ENCODE peak calls at places on chromosomes 1 and 21, in ten cellular contexts. One of them, this sample, is unnamed.

GRCh38 chr1:193539731-193540459 is 353.5 kb upstream of the B3GALT2 start:
- DNase-seq in germinal center: no peak
- DNase-seq in NCI-H748 treated with DMSO at 0.1 percent for 48 hours: no peak
- DNase-seq in esophagus muscularis mucosa: no peak
- DNase-seq in AG04450: no peak
- DNase-seq in activated naive CD8-positive, alpha-beta T cell treated with anti-CD3 and anti-CD28 coated beads, Interleukin-2, amount 50 U/mL, for 24 hours: peak; percentile 9
- DNase-seq in testis: no peak
- DNase-seq in Panc1: no peak
- DNase-seq in posterior cingulate gyrus: no peak
- DNase-seq in activated T-cell treated with anti-CD3 and anti-CD28 coated beads for 24 hours: no peak
- DNase-seq in this sample: no peak

GRCh38 chr1:40861227-40862003 is 748 bp downstream of the CITED4 start:
- DNase-seq in NCI-H748 treated with DMSO at 0.1 percent for 48 hours: peak; percentile 88
- DNase-seq in Panc1: no peak
- DNase-seq in activated naive CD8-positive, alpha-beta T cell treated with anti-CD3 and anti-CD28 coated beads, Interleukin-2, amount 50 U/mL, for 24 hours: peak; percentile 32
- DNase-seq in esophagus muscularis mucosa: no peak
- DNase-seq in activated T-cell treated with anti-CD3 and anti-CD28 coated beads for 24 hours: no peak
- DNase-seq in testis: peak; percentile 45
- DNase-seq in AG04450: no peak
- DNase-seq in germinal center: no peak
- DNase-seq in posterior cingulate gyrus: no peak
- DNase-seq in this sample: peak; percentile 49

GRCh38 chr1:234692961-234693360 is 83.0 kb upstream of the IRF2BP2 start:
- DNase-seq in NCI-H748 treated with DMSO at 0.1 percent for 48 hours: no peak
- DNase-seq in posterior cingulate gyrus: no peak
- DNase-seq in AG04450: no peak
- DNase-seq in germinal center: no peak
- DNase-seq in activated T-cell treated with anti-CD3 and anti-CD28 coated beads for 24 hours: no peak
- DNase-seq in Panc1: no peak
- DNase-seq in activated naive CD8-positive, alpha-beta T cell treated with anti-CD3 and anti-CD28 coated beads, Interleukin-2, amount 50 U/mL, for 24 hours: no peak
- DNase-seq in testis: no peak
- DNase-seq in esophagus muscularis mucosa: no peak
- DNase-seq in this sample: no peak

GRCh38 chr1:9417695-9418094 is 121.6 kb upstream of the SLC25A33 start:
- DNase-seq in posterior cingulate gyrus: no peak
- DNase-seq in activated T-cell treated with anti-CD3 and anti-CD28 coated beads for 24 hours: no peak
- DNase-seq in esophagus muscularis mucosa: no peak
- DNase-seq in NCI-H748 treated with DMSO at 0.1 percent for 48 hours: no peak
- DNase-seq in germinal center: peak; percentile 54
- DNase-seq in Panc1: no peak
- DNase-seq in testis: no peak
- DNase-seq in AG04450: no peak
- DNase-seq in activated naive CD8-positive, alpha-beta T cell treated with anti-CD3 and anti-CD28 coated beads, Interleukin-2, amount 50 U/mL, for 24 hours: no peak
- DNase-seq in this sample: no peak

GRCh38 chr1:19232526-19232851 is 18.8 kb downstream of the EMC1 start:
- DNase-seq in testis: peak; percentile 82
- DNase-seq in NCI-H748 treated with DMSO at 0.1 percent for 48 hours: no peak
- DNase-seq in activated T-cell treated with anti-CD3 and anti-CD28 coated beads for 24 hours: no peak
- DNase-seq in activated naive CD8-positive, alpha-beta T cell treated with anti-CD3 and anti-CD28 coated beads, Interleukin-2, amount 50 U/mL, for 24 hours: no peak
- DNase-seq in Panc1: no peak
- DNase-seq in AG04450: peak; percentile 27
- DNase-seq in esophagus muscularis mucosa: no peak
- DNase-seq in posterior cingulate gyrus: no peak
- DNase-seq in germinal center: no peak
- DNase-seq in this sample: no peak

GRCh38 chr1:151828931-151829330 is 2.7 kb downstream of the RORC start:
- DNase-seq in posterior cingulate gyrus: peak; percentile 82
- DNase-seq in Panc1: no peak
- DNase-seq in germinal center: no peak
- DNase-seq in AG04450: no peak
- DNase-seq in NCI-H748 treated with DMSO at 0.1 percent for 48 hours: no peak
- DNase-seq in activated naive CD8-positive, alpha-beta T cell treated with anti-CD3 and anti-CD28 coated beads, Interleukin-2, amount 50 U/mL, for 24 hours: no peak
- DNase-seq in activated T-cell treated with anti-CD3 and anti-CD28 coated beads for 24 hours: no peak
- DNase-seq in testis: peak; percentile 93
- DNase-seq in esophagus muscularis mucosa: no peak
- DNase-seq in this sample: no peak

GRCh38 chr1:221509575-221510360 is 232.1 kb downstream of the DUSP10 start:
- DNase-seq in activated naive CD8-positive, alpha-beta T cell treated with anti-CD3 and anti-CD28 coated beads, Interleukin-2, amount 50 U/mL, for 24 hours: no peak
- DNase-seq in testis: no peak
- DNase-seq in posterior cingulate gyrus: no peak
- DNase-seq in germinal center: no peak
- DNase-seq in NCI-H748 treated with DMSO at 0.1 percent for 48 hours: no peak
- DNase-seq in AG04450: no peak
- DNase-seq in esophagus muscularis mucosa: no peak
- DNase-seq in Panc1: no peak
- DNase-seq in activated T-cell treated with anti-CD3 and anti-CD28 coated beads for 24 hours: no peak
- DNase-seq in this sample: no peak

GRCh38 chr1:163472267-163472666 is 150.5 kb downstream of the NUF2 start:
- DNase-seq in germinal center: no peak
- DNase-seq in AG04450: no peak
- DNase-seq in testis: no peak
- DNase-seq in posterior cingulate gyrus: no peak
- DNase-seq in esophagus muscularis mucosa: no peak
- DNase-seq in NCI-H748 treated with DMSO at 0.1 percent for 48 hours: peak; percentile 97
- DNase-seq in Panc1: no peak
- DNase-seq in activated naive CD8-positive, alpha-beta T cell treated with anti-CD3 and anti-CD28 coated beads, Interleukin-2, amount 50 U/mL, for 24 hours: no peak
- DNase-seq in activated T-cell treated with anti-CD3 and anti-CD28 coated beads for 24 hours: no peak
- DNase-seq in this sample: peak; percentile 49

GRCh38 chr1:160724445-160725242 is 13.0 kb upstream of the CD48 start:
- DNase-seq in activated naive CD8-positive, alpha-beta T cell treated with anti-CD3 and anti-CD28 coated beads, Interleukin-2, amount 50 U/mL, for 24 hours: no peak
- DNase-seq in activated T-cell treated with anti-CD3 and anti-CD28 coated beads for 24 hours: no peak
- DNase-seq in NCI-H748 treated with DMSO at 0.1 percent for 48 hours: no peak
- DNase-seq in posterior cingulate gyrus: no peak
- DNase-seq in Panc1: no peak
- DNase-seq in germinal center: no peak
- DNase-seq in AG04450: no peak
- DNase-seq in testis: no peak
- DNase-seq in esophagus muscularis mucosa: no peak
- DNase-seq in this sample: no peak

GRCh38 chr1:157286096-157286495 is 147.9 kb upstream of the ETV3 start:
- DNase-seq in activated naive CD8-positive, alpha-beta T cell treated with anti-CD3 and anti-CD28 coated beads, Interleukin-2, amount 50 U/mL, for 24 hours: no peak
- DNase-seq in germinal center: no peak
- DNase-seq in testis: no peak
- DNase-seq in Panc1: no peak
- DNase-seq in activated T-cell treated with anti-CD3 and anti-CD28 coated beads for 24 hours: no peak
- DNase-seq in posterior cingulate gyrus: no peak
- DNase-seq in esophagus muscularis mucosa: peak; percentile 91
- DNase-seq in AG04450: no peak
- DNase-seq in NCI-H748 treated with DMSO at 0.1 percent for 48 hours: no peak
- DNase-seq in this sample: no peak

GRCh38 chr1:39917825-39918224 is 16.1 kb upstream of the MYCL start:
- DNase-seq in activated naive CD8-positive, alpha-beta T cell treated with anti-CD3 and anti-CD28 coated beads, Interleukin-2, amount 50 U/mL, for 24 hours: no peak
- DNase-seq in NCI-H748 treated with DMSO at 0.1 percent for 48 hours: no peak
- DNase-seq in testis: no peak
- DNase-seq in germinal center: no peak
- DNase-seq in AG04450: no peak
- DNase-seq in posterior cingulate gyrus: no peak
- DNase-seq in Panc1: no peak
- DNase-seq in esophagus muscularis mucosa: no peak
- DNase-seq in activated T-cell treated with anti-CD3 and anti-CD28 coated beads for 24 hours: no peak
- DNase-seq in this sample: no peak

GRCh38 chr21:29360799-29361765 is 62.4 kb downstream of the BACH1 start:
- DNase-seq in AG04450: no peak
- DNase-seq in NCI-H748 treated with DMSO at 0.1 percent for 48 hours: peak; percentile 45
- DNase-seq in posterior cingulate gyrus: no peak
- DNase-seq in activated T-cell treated with anti-CD3 and anti-CD28 coated beads for 24 hours: no peak
- DNase-seq in testis: no peak
- DNase-seq in germinal center: no peak
- DNase-seq in Panc1: no peak
- DNase-seq in activated naive CD8-positive, alpha-beta T cell treated with anti-CD3 and anti-CD28 coated beads, Interleukin-2, amount 50 U/mL, for 24 hours: no peak
- DNase-seq in esophagus muscularis mucosa: no peak
- DNase-seq in this sample: peak; percentile 32

GRCh38 chr1:52748119-52748518 is 21.9 kb downstream of the ZYG11B start:
- DNase-seq in activated T-cell treated with anti-CD3 and anti-CD28 coated beads for 24 hours: no peak
- DNase-seq in posterior cingulate gyrus: no peak
- DNase-seq in activated naive CD8-positive, alpha-beta T cell treated with anti-CD3 and anti-CD28 coated beads, Interleukin-2, amount 50 U/mL, for 24 hours: no peak
- DNase-seq in germinal center: no peak
- DNase-seq in AG04450: no peak
- DNase-seq in testis: no peak
- DNase-seq in Panc1: no peak
- DNase-seq in esophagus muscularis mucosa: no peak
- DNase-seq in NCI-H748 treated with DMSO at 0.1 percent for 48 hours: no peak
- DNase-seq in this sample: peak; percentile 19

GRCh38 chr1:234326493-234327366 is 46.5 kb upstream of the COA6 start:
- DNase-seq in NCI-H748 treated with DMSO at 0.1 percent for 48 hours: peak; percentile 26
- DNase-seq in activated naive CD8-positive, alpha-beta T cell treated with anti-CD3 and anti-CD28 coated beads, Interleukin-2, amount 50 U/mL, for 24 hours: peak; percentile 79
- DNase-seq in activated T-cell treated with anti-CD3 and anti-CD28 coated beads for 24 hours: peak; percentile 65
- DNase-seq in germinal center: peak; percentile 61
- DNase-seq in posterior cingulate gyrus: no peak
- DNase-seq in Panc1: no peak
- DNase-seq in testis: peak; percentile 74
- DNase-seq in esophagus muscularis mucosa: peak; percentile 91
- DNase-seq in AG04450: no peak
- DNase-seq in this sample: peak; percentile 60

GRCh38 chr21:14699433-14700410 is 153.6 kb upstream of the SAMSN1 start:
- DNase-seq in germinal center: no peak
- DNase-seq in activated T-cell treated with anti-CD3 and anti-CD28 coated beads for 24 hours: no peak
- DNase-seq in NCI-H748 treated with DMSO at 0.1 percent for 48 hours: no peak
- DNase-seq in esophagus muscularis mucosa: no peak
- DNase-seq in Panc1: no peak
- DNase-seq in testis: no peak
- DNase-seq in activated naive CD8-positive, alpha-beta T cell treated with anti-CD3 and anti-CD28 coated beads, Interleukin-2, amount 50 U/mL, for 24 hours: no peak
- DNase-seq in posterior cingulate gyrus: no peak
- DNase-seq in AG04450: no peak
- DNase-seq in this sample: no peak

GRCh38 chr1:158087320-158087927 is 93.3 kb upstream of the CD1D start:
- DNase-seq in posterior cingulate gyrus: no peak
- DNase-seq in testis: peak; percentile 73
- DNase-seq in activated T-cell treated with anti-CD3 and anti-CD28 coated beads for 24 hours: no peak
- DNase-seq in AG04450: peak; percentile 57
- DNase-seq in esophagus muscularis mucosa: no peak
- DNase-seq in NCI-H748 treated with DMSO at 0.1 percent for 48 hours: no peak
- DNase-seq in Panc1: peak; percentile 39
- DNase-seq in germinal center: peak; percentile 72
- DNase-seq in activated naive CD8-positive, alpha-beta T cell treated with anti-CD3 and anti-CD28 coated beads, Interleukin-2, amount 50 U/mL, for 24 hours: peak; percentile 32
- DNase-seq in this sample: peak; percentile 83

GRCh38 chr21:45506241-45506817 is 35.9 kb downstream of the SLC19A1 start:
- DNase-seq in germinal center: no peak
- DNase-seq in posterior cingulate gyrus: peak; percentile 48
- DNase-seq in Panc1: no peak
- DNase-seq in activated T-cell treated with anti-CD3 and anti-CD28 coated beads for 24 hours: no peak
- DNase-seq in activated naive CD8-positive, alpha-beta T cell treated with anti-CD3 and anti-CD28 coated beads, Interleukin-2, amount 50 U/mL, for 24 hours: no peak
- DNase-seq in esophagus muscularis mucosa: no peak
- DNase-seq in testis: no peak
- DNase-seq in AG04450: no peak
- DNase-seq in NCI-H748 treated with DMSO at 0.1 percent for 48 hours: no peak
- DNase-seq in this sample: no peak

GRCh38 chr1:162367073-162367472 is 9.6 kb downstream of the SPATA46 start:
- DNase-seq in AG04450: no peak
- DNase-seq in activated T-cell treated with anti-CD3 and anti-CD28 coated beads for 24 hours: no peak
- DNase-seq in esophagus muscularis mucosa: no peak
- DNase-seq in activated naive CD8-positive, alpha-beta T cell treated with anti-CD3 and anti-CD28 coated beads, Interleukin-2, amount 50 U/mL, for 24 hours: no peak
- DNase-seq in testis: no peak
- DNase-seq in NCI-H748 treated with DMSO at 0.1 percent for 48 hours: no peak
- DNase-seq in posterior cingulate gyrus: no peak
- DNase-seq in Panc1: no peak
- DNase-seq in germinal center: no peak
- DNase-seq in this sample: no peak

GRCh38 chr1:12153181-12153785 is 13.5 kb upstream of the TNFRSF1B start:
- DNase-seq in activated T-cell treated with anti-CD3 and anti-CD28 coated beads for 24 hours: no peak
- DNase-seq in AG04450: peak; percentile 27
- DNase-seq in NCI-H748 treated with DMSO at 0.1 percent for 48 hours: no peak
- DNase-seq in esophagus muscularis mucosa: no peak
- DNase-seq in testis: peak; percentile 58
- DNase-seq in germinal center: peak; percentile 61
- DNase-seq in posterior cingulate gyrus: no peak
- DNase-seq in activated naive CD8-positive, alpha-beta T cell treated with anti-CD3 and anti-CD28 coated beads, Interleukin-2, amount 50 U/mL, for 24 hours: peak; percentile 50
- DNase-seq in Panc1: no peak
- DNase-seq in this sample: peak; percentile 32

GRCh38 chr1:218459450-218459849 is 114.3 kb downstream of the TGFB2 start:
- DNase-seq in testis: peak; percentile 58
- DNase-seq in AG04450: no peak
- DNase-seq in esophagus muscularis mucosa: no peak
- DNase-seq in Panc1: no peak
- DNase-seq in NCI-H748 treated with DMSO at 0.1 percent for 48 hours: no peak
- DNase-seq in activated naive CD8-positive, alpha-beta T cell treated with anti-CD3 and anti-CD28 coated beads, Interleukin-2, amount 50 U/mL, for 24 hours: no peak
- DNase-seq in posterior cingulate gyrus: no peak
- DNase-seq in germinal center: no peak
- DNase-seq in activated T-cell treated with anti-CD3 and anti-CD28 coated beads for 24 hours: no peak
- DNase-seq in this sample: no peak

GRCh38 chr1:117719004-117719403 is 113.2 kb downstream of the TENT5C start:
- DNase-seq in germinal center: no peak
- DNase-seq in testis: no peak
- DNase-seq in Panc1: no peak
- DNase-seq in AG04450: no peak
- DNase-seq in NCI-H748 treated with DMSO at 0.1 percent for 48 hours: no peak
- DNase-seq in esophagus muscularis mucosa: no peak
- DNase-seq in posterior cingulate gyrus: no peak
- DNase-seq in activated naive CD8-positive, alpha-beta T cell treated with anti-CD3 and anti-CD28 coated beads, Interleukin-2, amount 50 U/mL, for 24 hours: no peak
- DNase-seq in activated T-cell treated with anti-CD3 and anti-CD28 coated beads for 24 hours: no peak
- DNase-seq in this sample: no peak

GRCh38 chr1:173333581-173333980 is 126.5 kb upstream of the TNFSF4 start:
- DNase-seq in Panc1: no peak
- DNase-seq in activated naive CD8-positive, alpha-beta T cell treated with anti-CD3 and anti-CD28 coated beads, Interleukin-2, amount 50 U/mL, for 24 hours: no peak
- DNase-seq in testis: no peak
- DNase-seq in posterior cingulate gyrus: no peak
- DNase-seq in germinal center: no peak
- DNase-seq in activated T-cell treated with anti-CD3 and anti-CD28 coated beads for 24 hours: no peak
- DNase-seq in NCI-H748 treated with DMSO at 0.1 percent for 48 hours: no peak
- DNase-seq in esophagus muscularis mucosa: no peak
- DNase-seq in AG04450: no peak
- DNase-seq in this sample: no peak

GRCh38 chr1:235313262-235313661 is 14.7 kb downstream of the ARID4B start:
- DNase-seq in Panc1: no peak
- DNase-seq in posterior cingulate gyrus: no peak
- DNase-seq in testis: no peak
- DNase-seq in AG04450: no peak
- DNase-seq in esophagus muscularis mucosa: no peak
- DNase-seq in activated T-cell treated with anti-CD3 and anti-CD28 coated beads for 24 hours: no peak
- DNase-seq in activated naive CD8-positive, alpha-beta T cell treated with anti-CD3 and anti-CD28 coated beads, Interleukin-2, amount 50 U/mL, for 24 hours: no peak
- DNase-seq in germinal center: no peak
- DNase-seq in NCI-H748 treated with DMSO at 0.1 percent for 48 hours: no peak
- DNase-seq in this sample: no peak

GRCh38 chr1:154546264-154547043 is 12.0 kb downstream of the UBE2Q1 start:
- DNase-seq in Panc1: no peak
- DNase-seq in esophagus muscularis mucosa: no peak
- DNase-seq in activated naive CD8-positive, alpha-beta T cell treated with anti-CD3 and anti-CD28 coated beads, Interleukin-2, amount 50 U/mL, for 24 hours: peak; percentile 65
- DNase-seq in AG04450: no peak
- DNase-seq in NCI-H748 treated with DMSO at 0.1 percent for 48 hours: peak; percentile 38
- DNase-seq in activated T-cell treated with anti-CD3 and anti-CD28 coated beads for 24 hours: peak; percentile 25
- DNase-seq in testis: peak; percentile 66
- DNase-seq in posterior cingulate gyrus: no peak
- DNase-seq in germinal center: peak; percentile 77
- DNase-seq in this sample: peak; percentile 78

This sample was measured in ACHN.